ENCODE peak calls at places on chromosomes 2 and 18, in nine cellular contexts. J is HCT116, Z is esophagus muscularis mucosa, Q is spleen, Y is right lobe of liver, T is ovary, A is A549, N is body of pancreas, B is IMR-90. I is an unnamed sample. For H3K4me1, the result is how much of the 10 kb centered on the place peaks cover.

GRCh38 chr2:22756644-22757043 is 628.3 kb upstream of the KLHL29 start:
- DNase-seq in J (no peak), Z (no peak), Q (no peak), Y (no peak), T (no peak), A (no peak), N (no peak), B (no peak), I (no peak)

GRCh38 chr18:6376433-6377229 is 38.1 kb downstream of the L3MBTL4 start:
- DNase-seq in J (no peak), Z (peak), Q (no peak), Y (peak), T (no peak), A (no peak), N (no peak), B (no peak), I (no peak)

GRCh38 chr2:159976527-159977163 is 85.8 kb downstream of the PLA2R1 start:
- DNase-seq in J (no peak), Z (no peak), Q (no peak), Y (no peak), T (no peak), A (no peak), N (no peak), B (no peak), I (no peak)

GRCh38 chr2:106197878-106198277 is 3.8 kb upstream of the UXS1 start:
- DNase-seq in J (no peak), Z (no peak), Q (no peak), Y (no peak), T (no peak), A (no peak), N (peak), B (peak), I (no peak)

GRCh38 chr2:16767789-16768188 is 102.2 kb upstream of the CYRIA start:
- DNase-seq in J (no peak), Z (no peak), Q (no peak), Y (no peak), T (no peak), A (no peak), N (no peak), B (no peak), I (no peak)

GRCh38 chr2:1088941-1089340 is 138.3 kb downstream of the SNTG2 start:
- DNase-seq in J (no peak), Z (no peak), Q (no peak), Y (no peak), T (no peak), A (no peak), N (no peak), B (no peak), I (no peak)

GRCh38 chr2:65057391-65058052 is 1.3 kb downstream of the CEP68 start:
- DNase-seq in J (no peak), Z (no peak), Q (no peak), Y (no peak), T (no peak), A (no peak), N (no peak), B (peak), I (no peak)

GRCh38 chr2:105449083-105449482 is 50.2 kb upstream of the FHL2 start:
- DNase-seq in J (no peak), Z (no peak), Q (no peak), Y (no peak), T (no peak), A (no peak), N (no peak), B (no peak), I (no peak)

GRCh38 chr2:50492452-50492851 is 539.5 kb downstream of the NRXN1 start:
- DNase-seq in J (peak), Z (no peak), Q (no peak), Y (no peak), T (no peak), A (peak), N (peak), B (peak), I (no peak)

GRCh38 chr2:15367715-15368114 is 193.4 kb downstream of the NBAS start:
- DNase-seq in J (no peak), Z (no peak), Q (no peak), Y (no peak), T (no peak), A (no peak), N (no peak), B (no peak), I (no peak)

GRCh38 chr2:64485302-64485701 is 31.3 kb downstream of the LGALSL start:
- DNase-seq in J (no peak), Z (no peak), Q (no peak), Y (no peak), T (no peak), A (no peak), N (no peak), B (no peak), I (no peak)

GRCh38 chr18:33711514-33711913 is 133.5 kb downstream of the ASXL3 start:
- DNase-seq in J (no peak), Z (no peak), Q (no peak), Y (no peak), T (no peak), A (no peak), N (no peak), B (no peak), I (no peak)

GRCh38 chr2:42923632-42924425 is 131.4 kb upstream of the HAAO start:
- DNase-seq in J (no peak), Z (no peak), Q (no peak), Y (no peak), T (peak), A (no peak), N (no peak), B (peak), I (no peak)

DNA sequence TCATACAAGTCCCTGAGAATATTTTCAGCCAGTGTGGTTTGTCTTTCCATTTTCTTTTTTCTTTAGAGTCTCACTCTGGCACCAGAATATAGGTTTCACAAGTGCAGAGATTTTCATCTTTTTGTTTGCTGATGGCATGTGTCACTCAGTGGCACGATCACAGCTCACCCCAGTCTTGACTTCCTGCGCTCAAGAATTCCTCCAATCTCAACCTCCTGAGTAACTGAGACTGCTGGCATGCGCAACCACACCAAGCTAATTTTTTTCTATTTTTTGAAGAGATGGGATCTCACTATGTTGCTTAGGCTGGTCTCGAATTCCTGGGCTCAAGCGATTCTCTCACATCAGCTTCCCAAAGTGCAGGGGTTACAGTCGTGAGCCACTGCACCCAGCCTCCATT is 23.9 kb downstream of the NBEAL1 start:
- DNase-seq in J (no peak), Z (no peak), Q (no peak), Y (no peak), T (no peak), A (no peak), N (no peak), B (no peak), I (no peak)
- H3K4me1 ChIP-seq in J (under half), Z (under half), Q (under half), Y (under half), T (under half), A (under half), N (under half), B (under half), I (under half)

DNA sequence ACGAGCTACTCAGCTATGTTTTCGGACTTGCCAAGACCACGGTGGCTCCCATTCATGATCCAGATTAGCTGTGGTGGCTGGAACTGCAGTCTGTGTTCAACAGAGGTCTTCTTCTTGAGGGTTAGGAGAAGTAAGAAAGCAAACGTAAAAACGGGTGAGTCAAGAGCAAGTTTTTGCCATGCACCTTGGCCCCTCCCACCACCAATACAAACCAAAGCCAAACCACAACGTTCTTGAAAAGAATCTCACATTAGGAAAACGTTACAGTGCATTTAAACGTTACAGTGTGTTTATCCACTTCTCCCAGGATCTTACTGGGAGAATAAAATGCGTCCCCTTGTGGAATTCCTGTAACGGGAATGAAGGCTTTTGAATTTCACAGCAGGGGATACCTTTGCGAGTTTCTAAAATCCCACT is 725 bp downstream of the FBXO48 start:
- DNase-seq in J (no peak), Z (no peak), Q (no peak), Y (no peak), T (no peak), A (peak), N (peak), B (peak), I (no peak)
- H3K27ac ChIP-seq in J (peak), Z (peak), Q (peak), Y (peak), T (peak), A (peak), N (no peak), B (peak), I (peak)

DNA sequence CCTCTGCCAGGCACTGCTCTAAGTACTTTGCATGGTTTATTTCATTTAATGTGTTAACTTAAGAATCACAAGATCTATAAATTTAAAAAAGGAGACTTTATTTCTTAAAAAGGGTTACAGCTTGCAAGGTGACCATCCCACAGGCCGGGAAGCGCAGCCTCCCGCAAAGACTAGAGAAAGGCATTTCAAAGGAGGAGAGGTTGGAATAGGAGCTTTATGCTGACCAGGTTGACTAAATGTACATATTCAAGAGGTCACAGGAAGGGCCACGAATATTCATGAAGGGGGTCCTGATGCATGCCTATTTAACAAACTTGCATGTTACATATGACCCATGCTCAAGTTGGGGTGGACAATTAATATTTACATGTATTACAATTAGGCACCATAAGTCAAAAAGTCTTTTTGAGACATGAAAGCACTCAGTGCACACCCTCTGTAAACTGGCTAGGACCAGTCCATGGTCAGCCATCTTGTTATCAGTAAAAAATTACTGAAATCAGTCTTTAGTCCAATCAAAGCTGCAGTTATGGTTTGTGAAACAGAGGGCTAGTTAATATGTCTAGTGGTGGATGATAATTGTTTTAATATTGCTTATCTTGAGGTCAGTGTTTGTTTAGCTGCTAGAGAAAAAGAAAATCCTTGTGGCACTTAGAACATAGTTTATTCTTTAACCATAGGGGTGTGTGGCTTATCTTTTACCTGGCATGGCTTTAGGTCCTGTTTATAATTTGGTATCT is 169.3 kb downstream of the KCNE4 start:
- DNase-seq in J (no peak), Z (no peak), Q (no peak), Y (no peak), T (no peak), A (no peak), N (peak), B (no peak), I (no peak)
- TF ChIP-seq POLR2A in J (no peak), Z (no peak), Q (no peak), Y (no peak), T (no peak), A (no peak), N (peak), B (no peak), I (no peak)

DNA sequence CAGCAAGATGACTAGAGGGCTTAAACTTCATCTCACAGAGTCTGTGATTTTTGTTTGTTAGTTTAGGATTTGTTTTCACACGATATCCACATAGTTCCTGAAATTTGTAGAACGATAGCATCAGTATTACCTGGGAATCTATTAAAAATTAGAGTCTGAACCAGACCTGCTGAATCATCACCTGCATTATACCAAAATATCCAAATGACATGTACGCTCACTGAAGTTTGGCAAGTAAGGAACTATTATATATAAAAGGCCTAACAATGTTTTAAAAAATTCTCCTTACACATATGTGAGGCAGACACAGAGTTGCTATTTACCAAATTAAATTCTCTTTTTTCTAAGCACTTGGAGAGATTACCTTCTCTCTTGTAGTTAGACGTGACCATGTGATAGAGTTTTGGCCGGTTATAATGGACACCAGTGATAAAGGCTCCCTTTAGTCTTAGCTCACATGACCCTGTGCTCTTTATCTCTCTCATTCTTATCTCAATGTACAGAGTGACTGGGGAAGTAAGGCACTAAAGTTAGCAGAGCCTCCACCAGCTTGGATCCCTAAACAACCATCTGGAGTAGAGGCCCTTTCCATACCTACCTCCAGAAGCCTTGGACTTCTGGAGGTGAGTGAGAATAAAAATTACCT is 363.1 kb downstream of the DSC3 start:
- DNase-seq in J (no peak), Z (no peak), Q (no peak), Y (no peak), T (no peak), A (no peak), N (no peak), B (no peak), I (no peak)
- H3K4me1 ChIP-seq in J (under half), Z (under half), Q (under half), Y (under half), T (under half), A (under half), N (under half), B (under half), I (under half)

GRCh38 chr2:120357768-120358167 is 11.8 kb downstream of the INHBB start:
- DNase-seq in J (no peak), Z (no peak), Q (no peak), Y (no peak), T (no peak), A (no peak), N (no peak), B (no peak), I (no peak)

GRCh38 chr2:120353931-120354330 is 8.0 kb downstream of the INHBB start:
- DNase-seq in J (no peak), Z (no peak), Q (no peak), Y (no peak), T (no peak), A (no peak), N (no peak), B (no peak), I (no peak)

GRCh38 chr2:120354467-120354866 is 8.5 kb downstream of the INHBB start:
- DNase-seq in J (no peak), Z (no peak), Q (no peak), Y (no peak), T (no peak), A (no peak), N (no peak), B (no peak), I (no peak)

GRCh38 chr2:120354935-120355845 is 9.3 kb downstream of the INHBB start:
- DNase-seq in J (no peak), Z (no peak), Q (no peak), Y (no peak), T (no peak), A (no peak), N (no peak), B (no peak), I (no peak)

DNA sequence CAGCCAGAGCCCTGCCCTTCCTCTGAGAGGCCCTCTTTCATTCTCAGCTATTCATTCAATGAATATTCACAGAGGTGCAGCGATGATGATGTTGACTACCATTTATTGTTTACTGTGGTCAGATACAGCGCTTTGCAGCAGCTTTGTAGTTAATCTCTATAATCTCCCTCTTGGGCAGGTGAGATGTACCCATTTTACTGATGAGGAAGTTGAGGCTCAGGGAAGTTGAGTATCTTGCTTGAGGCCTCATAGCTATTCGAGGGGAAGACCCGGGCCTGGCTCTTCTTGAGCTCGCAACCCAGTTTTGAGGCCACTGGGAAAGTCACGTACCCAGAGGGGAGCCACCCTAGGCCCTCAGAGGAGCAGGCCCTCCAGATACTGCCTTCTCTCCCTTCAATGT is 9.9 kb downstream of the INHBB start:
- DNase-seq in J (no peak), Z (no peak), Q (no peak), Y (no peak), T (no peak), A (no peak), N (no peak), B (no peak), I (no peak)
- H3K27ac ChIP-seq in J (no peak), Z (no peak), Q (no peak), Y (no peak), T (no peak), A (no peak), N (no peak), B (no peak), I (no peak)

GRCh38 chr18:62714671-62715438 is 486 bp upstream of the PHLPP1 start:
- DNase-seq in J (peak), Z (peak), Q (peak), Y (peak), T (peak), A (peak), N (peak), B (peak), I (peak)

GRCh38 chr18:62715439-62715792 is at the start of gene PHLPP1:
- DNase-seq in J (no peak), Z (no peak), Q (no peak), Y (no peak), T (no peak), A (no peak), N (no peak), B (no peak), I (no peak)

GRCh38 chr18:62717059-62717849 is 1.9 kb downstream of the PHLPP1 start:
- DNase-seq in J (peak), Z (no peak), Q (no peak), Y (no peak), T (no peak), A (peak), N (peak), B (peak), I (no peak)

GRCh38 chr18:62716679-62717058 is 1.3 kb downstream of the PHLPP1 start:
- DNase-seq in J (no peak), Z (no peak), Q (peak), Y (peak), T (peak), A (peak), N (peak), B (no peak), I (no peak)

GRCh38 chr18:62715829-62716678 is 713 bp downstream of the PHLPP1 start:
- DNase-seq in J (peak), Z (no peak), Q (peak), Y (peak), T (peak), A (peak), N (peak), B (peak), I (no peak)
- TF ChIP-seq POLR2A in J (no peak), Z (no peak), Q (no peak), Y (no peak), T (no peak), A (no peak), N (no peak), B (no peak), I (no peak)

GRCh38 chr18:75216926-75217303 is 6.3 kb downstream of the TSHZ1 start:
- DNase-seq in J (no peak), Z (peak), Q (no peak), Y (no peak), T (no peak), A (no peak), N (no peak), B (no peak), I (no peak)

GRCh38 chr18:75213610-75214009 is 3.0 kb downstream of the TSHZ1 start:
- DNase-seq in J (no peak), Z (no peak), Q (no peak), Y (no peak), T (no peak), A (no peak), N (no peak), B (peak), I (peak)

GRCh38 chr18:75216212-75216925 is 5.8 kb downstream of the TSHZ1 start:
- DNase-seq in J (no peak), Z (peak), Q (no peak), Y (no peak), T (no peak), A (no peak), N (no peak), B (peak), I (peak)

GRCh38 chr18:75215663-75216062 is 5.1 kb downstream of the TSHZ1 start:
- DNase-seq in J (no peak), Z (peak), Q (no peak), Y (no peak), T (no peak), A (no peak), N (no peak), B (no peak), I (peak)

GRCh38 chr18:75214766-75215515 is 4.3 kb downstream of the TSHZ1 start:
- DNase-seq in J (no peak), Z (peak), Q (no peak), Y (no peak), T (no peak), A (no peak), N (no peak), B (no peak), I (peak)
- H3K4me1 ChIP-seq in J (under half), Z (half or more), Q (under half), Y (half or more), T (under half), A (under half), N (half or more), B (under half), I (half or more)